ENCODE peak calls at places on chromosomes 3 and 15, in six cellular contexts. S is AG10803; L is upper lobe of right lung; F is left ventricle myocardium inferior; Q is psoas muscle; D is CD4-positive, alpha-beta T cell. P is an unnamed sample.

GRCh38 chr3:157606392-157607197 is 103.4 kb upstream of the VEPH1 start:
- DNase-seq in S (peak), L (peak), F (peak), Q (peak), D (peak), P (peak)

GRCh38 chr3:71517206-71517855 is 66.2 kb downstream of the FOXP1 start:
- DNase-seq in S (no peak), L (no peak), F (no peak), Q (no peak), D (no peak), P (no peak)

GRCh38 chr15:87944051-87944450 is 312.5 kb downstream of the NTRK3 start:
- DNase-seq in S (peak), L (no peak), F (no peak), Q (no peak), D (no peak), P (no peak)

GRCh38 chr3:180973543-180973942 is 16.0 kb downstream of the DNAJC19 start:
- DNase-seq in S (no peak), L (no peak), F (no peak), Q (no peak), D (no peak), P (no peak)

GRCh38 chr3:196207159-196207832 is 3.9 kb downstream of the ZDHHC19 start:
- DNase-seq in S (no peak), L (peak), F (no peak), Q (peak), D (peak), P (no peak)

GRCh38 chr3:179768080-179768479 is 115.2 kb downstream of the USP13 start:
- DNase-seq in S (peak), L (no peak), F (no peak), Q (no peak), D (no peak), P (no peak)

GRCh38 chr3:69082805-69083204 is 1.9 kb upstream of the ARL6IP5 start:
- DNase-seq in S (peak), L (no peak), F (no peak), Q (no peak), D (peak), P (peak)

GRCh38 chr3:110027446-110027845 is 690.1 kb upstream of the DPPA4 start:
- DNase-seq in S (peak), L (no peak), F (no peak), Q (no peak), D (no peak), P (no peak)

GRCh38 chr3:111373861-111374260 is 168.1 kb upstream of the CD96 start:
- DNase-seq in S (peak), L (no peak), F (no peak), Q (no peak), D (no peak), P (no peak)

GRCh38 chr3:54772707-54773106 is 155.2 kb downstream of the LRTM1 start:
- DNase-seq in S (no peak), L (no peak), F (no peak), Q (no peak), D (no peak), P (no peak)

GRCh38 chr3:184620101-184620798 is 58.7 kb downstream of the EPHB3 start:
- DNase-seq in S (peak), L (no peak), F (no peak), Q (no peak), D (no peak), P (peak)

GRCh38 chr3:138232705-138233364 is 45.7 kb downstream of the ARMC8 start:
- DNase-seq in S (no peak), L (no peak), F (no peak), Q (no peak), D (no peak), P (no peak)

GRCh38 chr3:16258892-16259291 is 5.9 kb downstream of the DPH3 start:
- DNase-seq in S (no peak), L (no peak), F (no peak), Q (no peak), D (no peak), P (no peak)

GRCh38 chr15:68885070-68885469 is 45.3 kb upstream of the SPESP1 start:
- DNase-seq in S (peak), L (no peak), F (no peak), Q (no peak), D (no peak), P (no peak)

GRCh38 chr3:69292959-69293574 is 92.8 kb downstream of the FRMD4B start:
- DNase-seq in S (no peak), L (no peak), F (peak), Q (no peak), D (no peak), P (no peak)

GRCh38 chr3:19146685-19147650 is 1.3 kb upstream of the KCNH8 start:
- DNase-seq in S (peak), L (peak), F (peak), Q (peak), D (peak), P (peak)

GRCh38 chr15:83695246-83695645 is 41.3 kb downstream of the ADAMTSL3 start:
- DNase-seq in S (no peak), L (no peak), F (no peak), Q (no peak), D (no peak), P (no peak)

GRCh38 chr3:120368172-120368571 is 19.0 kb upstream of the LRRC58 start:
- DNase-seq in S (no peak), L (no peak), F (no peak), Q (no peak), D (no peak), P (no peak)

GRCh38 chr3:125960456-125961288 is 8.3 kb upstream of the ROPN1B start:
- DNase-seq in S (no peak), L (peak), F (no peak), Q (no peak), D (no peak), P (no peak)

GRCh38 chr3:55476515-55476914 is 10.6 kb downstream of the WNT5A start:
- DNase-seq in S (peak), L (no peak), F (no peak), Q (no peak), D (no peak), P (no peak)

GRCh38 chr3:140234256-140234655 is 299.3 kb downstream of the CLSTN2 start:
- DNase-seq in S (no peak), L (no peak), F (no peak), Q (no peak), D (no peak), P (no peak)

GRCh38 chr3:5798809-5799208 is 611.3 kb downstream of the EDEM1 start:
- DNase-seq in S (no peak), L (no peak), F (no peak), Q (no peak), D (no peak), P (no peak)

GRCh38 chr3:141405581-141405980 is 37.3 kb downstream of the ZBTB38 start:
- DNase-seq in S (peak), L (no peak), F (no peak), Q (no peak), D (no peak), P (no peak)

GRCh38 chr15:101494251-101494796 is 4.8 kb upstream of the PCSK6 start:
- DNase-seq in S (no peak), L (no peak), F (no peak), Q (no peak), D (no peak), P (no peak)

GRCh38 chr3:154142608-154143007 is 21.4 kb downstream of the ARHGEF26 start:
- DNase-seq in S (no peak), L (no peak), F (no peak), Q (no peak), D (no peak), P (no peak)

GRCh38 chr15:30671309-30671708 is 45.4 kb downstream of the ARHGAP11B start:
- DNase-seq in S (no peak), L (no peak), F (no peak), Q (no peak), D (no peak), P (no peak)

GRCh38 chr15:68537506-68537905 is 41.3 kb upstream of the CORO2B start:
- DNase-seq in S (no peak), L (no peak), F (no peak), Q (no peak), D (no peak), P (no peak)

GRCh38 chr3:197256836-197257444 is 41.5 kb downstream of the DLG1 start:
- DNase-seq in S (peak), L (no peak), F (no peak), Q (no peak), D (no peak), P (no peak)

GRCh38 chr15:88725305-88726220 is 77.7 kb upstream of the ACAN start:
- DNase-seq in S (no peak), L (no peak), F (no peak), Q (no peak), D (no peak), P (no peak)

GRCh38 chr3:99817047-99817436 is 620 bp upstream of the CMSS1 start:
- DNase-seq in S (no peak), L (no peak), F (no peak), Q (peak), D (peak), P (no peak)

GRCh38 chr15:60592386-60593339 is 113.7 kb upstream of the ICE2 start:
- DNase-seq in S (peak), L (peak), F (peak), Q (peak), D (peak), P (peak)

GRCh38 chr3:138943724-138944131 is 3.2 kb downstream of the FOXL2 start:
- DNase-seq in S (no peak), L (no peak), F (no peak), Q (no peak), D (no peak), P (no peak)

GRCh38 chr3:126439346-126439967 is 36.2 kb downstream of the ZXDC start:
- DNase-seq in S (no peak), L (peak), F (no peak), Q (no peak), D (no peak), P (no peak)

GRCh38 chr3:115838786-115839185 is 215.5 kb downstream of the GAP43 start:
- DNase-seq in S (no peak), L (no peak), F (no peak), Q (no peak), D (no peak), P (no peak)

GRCh38 chr3:40980467-40980866 is 218.8 kb upstream of the CTNNB1 start:
- DNase-seq in S (no peak), L (no peak), F (no peak), Q (no peak), D (no peak), P (no peak)

GRCh38 chr15:99408236-99409096 is 157.2 kb downstream of the LRRC28 start:
- DNase-seq in S (peak), L (peak), F (peak), Q (no peak), D (no peak), P (no peak)

GRCh38 chr3:179760944-179761343 is 108.1 kb downstream of the USP13 start:
- DNase-seq in S (peak), L (no peak), F (no peak), Q (peak), D (no peak), P (no peak)

GRCh38 chr15:70447927-70448698 is 315.2 kb downstream of the UACA start:
- DNase-seq in S (no peak), L (no peak), F (peak), Q (no peak), D (peak), P (peak)

GRCh38 chr3:128482857-128483656 is 9.9 kb downstream of the GATA2 start:
- DNase-seq in S (peak), L (no peak), F (no peak), Q (peak), D (no peak), P (no peak)
- TF ChIP-seq CTCF in S (peak), L (peak), F (peak), Q (peak), D (no peak), P (no peak)

DNA sequence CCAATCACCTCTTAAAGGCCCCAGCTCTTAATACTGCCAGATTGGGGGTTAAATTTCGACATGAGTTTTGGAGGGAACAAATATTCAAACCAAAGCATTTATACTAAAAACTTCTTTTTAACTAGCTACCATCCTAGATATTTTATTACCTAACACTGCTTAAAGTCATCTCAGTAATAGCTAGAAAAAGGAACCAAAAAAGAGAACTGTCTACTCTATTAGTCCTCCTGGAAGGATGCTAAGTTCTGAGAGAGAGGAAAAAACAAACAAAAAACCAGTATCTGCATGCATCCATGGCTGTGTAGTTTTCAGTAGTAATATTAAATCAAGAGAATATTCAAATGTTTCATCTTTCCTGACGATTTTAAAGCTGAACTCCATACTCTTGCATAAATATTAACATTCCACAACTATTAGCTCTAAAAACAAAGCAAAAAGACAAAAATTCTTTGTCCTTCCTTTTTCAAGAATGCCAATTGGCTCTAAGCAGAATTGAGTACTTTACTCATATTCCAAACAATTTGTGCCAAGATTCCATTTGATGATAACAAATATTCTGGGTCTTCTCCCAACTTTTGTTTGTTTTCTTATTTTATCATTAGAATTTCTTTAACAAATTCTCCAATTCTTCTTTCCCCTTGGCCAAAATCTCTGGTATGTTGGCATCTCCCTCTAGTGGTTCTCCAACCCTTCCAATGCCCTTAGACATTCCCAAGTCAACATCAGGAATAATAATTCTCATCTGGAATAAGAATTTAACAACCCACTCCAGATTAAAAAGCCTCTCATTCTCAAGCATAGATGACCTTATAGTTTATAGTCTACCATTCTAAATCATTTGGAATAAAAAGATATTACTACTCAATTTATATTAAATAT is 5.5 kb downstream of the CPOX start:
- DNase-seq in S (peak), L (no peak), F (no peak), Q (no peak), D (no peak), P (no peak)
- TF ChIP-seq CTCF in S (peak), L (no peak), F (no peak), Q (no peak), D (no peak), P (no peak)

GRCh38 chr3:124526601-124527000 is 203.7 kb upstream of the UMPS start:
- DNase-seq in S (no peak), L (no peak), F (no peak), Q (no peak), D (no peak), P (no peak)
- TF ChIP-seq CTCF in S (peak), L (no peak), F (no peak), Q (no peak), D (no peak), P (no peak)

GRCh38 chr3:162799910-162800309 is 1303.3 kb downstream of the OTOL1 start:
- DNase-seq in S (peak), L (no peak), F (no peak), Q (no peak), D (no peak), P (no peak)
- TF ChIP-seq CTCF in S (no peak), L (no peak), F (no peak), Q (no peak), D (no peak), P (no peak)

DNA sequence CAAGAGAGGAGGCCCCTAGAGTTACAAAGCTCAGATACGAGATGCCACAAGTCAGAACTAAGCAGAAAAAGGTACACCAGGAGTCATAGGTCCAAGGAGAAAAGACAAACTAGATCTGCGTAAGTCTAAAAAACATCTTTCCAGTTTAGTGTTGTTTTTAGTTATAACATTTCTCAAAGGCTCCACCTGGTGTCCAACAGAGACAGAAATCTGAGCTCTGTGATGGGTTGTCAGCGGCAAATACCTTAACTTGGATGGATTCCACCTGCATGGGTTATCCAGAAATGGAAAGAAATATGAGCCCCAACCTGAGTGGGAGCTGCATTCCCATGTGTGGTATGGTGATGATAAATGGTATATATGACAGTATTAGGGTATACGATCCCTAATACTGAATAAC is 238.6 kb upstream of the CHRM5 start:
- DNase-seq in S (no peak), L (no peak), F (no peak), Q (no peak), D (no peak), P (no peak)
- TF ChIP-seq CTCF in S (no peak), L (no peak), F (no peak), Q (peak), D (no peak), P (no peak)

GRCh38 chr3:66038726-66039589 is at the start of gene MAGI1:
- DNase-seq in S (peak), L (peak), F (peak), Q (peak), D (no peak), P (no peak)

GRCh38 chr3:66037986-66038369 is 740 bp downstream of the MAGI1 start:
- DNase-seq in S (no peak), L (peak), F (peak), Q (peak), D (no peak), P (no peak)

GRCh38 chr3:66036586-66037061 is 2.1 kb downstream of the MAGI1 start:
- DNase-seq in S (no peak), L (no peak), F (no peak), Q (no peak), D (no peak), P (no peak)

GRCh38 chr3:66038384-66038725 is 363 bp downstream of the MAGI1 start:
- DNase-seq in S (no peak), L (no peak), F (no peak), Q (no peak), D (no peak), P (no peak)

GRCh38 chr3:66037330-66037985 is 1.3 kb downstream of the MAGI1 start:
- DNase-seq in S (peak), L (peak), F (peak), Q (peak), D (no peak), P (no peak)
- TF ChIP-seq CTCF in S (peak), L (peak), F (peak), Q (no peak), D (no peak), P (no peak)

DNA sequence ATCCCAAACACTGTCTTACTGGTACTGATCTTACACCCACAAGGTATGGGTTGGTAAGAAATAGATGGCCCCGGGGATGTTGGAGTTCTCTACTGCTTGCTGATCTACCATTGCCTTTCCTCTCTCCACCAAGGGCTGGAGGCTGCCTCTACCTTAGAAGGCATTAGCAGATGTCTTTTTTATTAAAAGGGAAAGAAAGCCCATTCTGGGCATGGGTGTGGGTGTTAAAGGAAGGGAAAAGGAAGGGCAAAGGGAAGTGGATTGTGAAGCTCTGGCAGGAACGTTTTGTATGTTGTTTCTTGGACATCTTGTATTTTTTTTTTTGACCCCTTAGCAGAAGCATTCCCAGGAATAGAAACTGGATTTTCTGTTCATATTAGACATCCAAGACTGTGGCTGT is 109.0 kb downstream of the TOP2B start:
- DNase-seq in S (no peak), L (no peak), F (no peak), Q (no peak), D (no peak), P (no peak)
- TF ChIP-seq CTCF in S (no peak), L (no peak), F (no peak), Q (no peak), D (no peak), P (no peak)

GRCh38 chr3:169090559-169090958 is 573.0 kb downstream of the MECOM start:
- DNase-seq in S (peak), L (no peak), F (no peak), Q (no peak), D (no peak), P (no peak)

GRCh38 chr3:169091196-169091595 is 572.3 kb downstream of the MECOM start:
- DNase-seq in S (peak), L (no peak), F (no peak), Q (no peak), D (no peak), P (no peak)

GRCh38 chr3:169094204-169094603 is 569.3 kb downstream of the MECOM start:
- DNase-seq in S (no peak), L (no peak), F (no peak), Q (no peak), D (no peak), P (no peak)
- TF ChIP-seq CTCF in S (no peak), L (no peak), F (no peak), Q (no peak), D (no peak), P (no peak)

P was measured in CD14-positive monocyte.